ENCODE peak calls at places on chromosomes 13 and 19, in six cellular contexts. B is HCT116, P is tibial nerve, T is Peyer's patch, J is GM12878, H is HepG2. X is an unnamed sample.

GRCh38 chr19:40059624-40060023 is 3.6 kb upstream of the ZNF780B start:
- DNase-seq in B (no peak), T (no peak), J (no peak), P (no peak), H (no peak), X (no peak)

GRCh38 chr19:35596366-35596999 is 10.5 kb downstream of the PMIS2 start:
- DNase-seq in B (no peak), J (peak; percentile 51), H (peak; percentile 44), T (no peak), P (no peak), X (no peak)

GRCh38 chr13:73090116-73090811 is 31.5 kb downstream of the KLF5 start:
- DNase-seq in B (peak; percentile 96), T (no peak), P (no peak), J (no peak), H (peak; percentile 95), X (peak; percentile 39)

GRCh38 chr13:23680836-23681235 is 110.6 kb downstream of the TNFRSF19 start:
- DNase-seq in J (no peak), H (no peak), P (no peak), T (no peak), B (no peak), X (no peak)

GRCh38 chr13:30870049-30870884 is 35.8 kb upstream of the MEDAG start:
- DNase-seq in T (peak; percentile 69), P (peak; percentile 93), J (no peak), B (peak; percentile 79), H (no peak), X (no peak)

GRCh38 chr13:26440111-26440510 is 117.4 kb upstream of the WASF3 start:
- DNase-seq in P (no peak), H (no peak), T (no peak), B (no peak), J (no peak), X (no peak)

GRCh38 chr13:79405501-79405830 is 589 bp downstream of the RBM26 start:
- DNase-seq in T (no peak), P (peak; percentile 9), H (no peak), B (no peak), J (no peak), X (no peak)

GRCh38 chr13:94598281-94598680 is 2.3 kb upstream of the TGDS start:
- DNase-seq in J (no peak), T (no peak), H (no peak), B (no peak), P (no peak), X (no peak)

GRCh38 chr19:45507864-45508680 is 793 bp downstream of the VASP start:
- DNase-seq in B (no peak), J (no peak), T (peak; percentile 81), P (no peak), H (no peak), X (peak; percentile 60)

GRCh38 chr19:3606690-3607289 is at the start of gene TBXA2R:
- DNase-seq in T (peak; percentile 67), P (peak; percentile 82), B (peak; percentile 19), J (no peak), H (no peak), X (peak; percentile 42)

GRCh38 chr13:39910833-39911232 is 255.4 kb downstream of the COG6 start:
- DNase-seq in H (no peak), J (no peak), T (no peak), P (no peak), B (no peak), X (no peak)

GRCh38 chr19:11261902-11262839 is at the start of gene DOCK6:
- DNase-seq in T (peak; percentile 72), J (no peak), P (no peak), H (no peak), B (no peak), X (peak; percentile 69)

GRCh38 chr19:48553676-48554384 is 1.9 kb downstream of the SULT2B1 start:
- DNase-seq in P (no peak), J (no peak), T (peak; percentile 82), H (peak; percentile 69), B (no peak), X (peak; percentile 57)

GRCh38 chr19:508204-509150 is 1.2 kb downstream of the TPGS1 start:
- DNase-seq in H (no peak), B (no peak), J (no peak), T (no peak), P (no peak), X (no peak)

GRCh38 chr19:56748443-56748842 is 76.9 kb upstream of the ZNF835 start:
- DNase-seq in H (peak; percentile 47), J (no peak), T (no peak), P (peak; percentile 34), B (no peak), X (no peak)

GRCh38 chr13:75480691-75481175 is 1.2 kb downstream of the TBC1D4 start:
- DNase-seq in B (peak; percentile 63), H (peak; percentile 53), T (peak; percentile 67), P (peak; percentile 42), J (no peak), X (peak; percentile 79)

GRCh38 chr13:104171132-104171531 is 1104.9 kb upstream of the SLC10A2 start:
- DNase-seq in T (no peak), P (no peak), H (no peak), J (no peak), B (no peak), X (no peak)

GRCh38 chr13:65416784-65417183 is 1813.4 kb downstream of the PCDH9 start:
- DNase-seq in J (no peak), H (no peak), B (no peak), P (no peak), T (no peak), X (no peak)

GRCh38 chr19:53422551-53422950 is 9.2 kb upstream of the ZNF761 start:
- DNase-seq in P (no peak), H (no peak), J (no peak), B (no peak), T (no peak), X (no peak)

GRCh38 chr19:1774999-1775772 is 21.9 kb downstream of the ONECUT3 start:
- DNase-seq in T (no peak), J (no peak), B (no peak), H (no peak), P (no peak), X (no peak)
- H3K4me3 ChIP-seq in T (no peak overlapping the region), J (no peak overlapping the region), B (no peak overlapping the region), H (peak overlapping the region; percentile 46), P (no peak overlapping the region), X (no peak overlapping the region)

GRCh38 chr13:47396915-47397314 is 500.1 kb upstream of the HTR2A start:
- DNase-seq in J (no peak), T (no peak), H (no peak), P (no peak), B (no peak), X (no peak)

GRCh38 chr13:47399599-47399998 is 502.7 kb upstream of the HTR2A start:
- DNase-seq in B (no peak), H (no peak), J (no peak), T (no peak), P (no peak), X (no peak)

GRCh38 chr13:47397739-47398138 is 500.9 kb upstream of the HTR2A start:
- DNase-seq in B (no peak), J (no peak), P (no peak), T (no peak), H (no peak), X (no peak)
- TF ChIP-seq CTCF in B (no peak), J (no peak), P (no peak), T (no peak), H (no peak), X (no peak)

DNA sequence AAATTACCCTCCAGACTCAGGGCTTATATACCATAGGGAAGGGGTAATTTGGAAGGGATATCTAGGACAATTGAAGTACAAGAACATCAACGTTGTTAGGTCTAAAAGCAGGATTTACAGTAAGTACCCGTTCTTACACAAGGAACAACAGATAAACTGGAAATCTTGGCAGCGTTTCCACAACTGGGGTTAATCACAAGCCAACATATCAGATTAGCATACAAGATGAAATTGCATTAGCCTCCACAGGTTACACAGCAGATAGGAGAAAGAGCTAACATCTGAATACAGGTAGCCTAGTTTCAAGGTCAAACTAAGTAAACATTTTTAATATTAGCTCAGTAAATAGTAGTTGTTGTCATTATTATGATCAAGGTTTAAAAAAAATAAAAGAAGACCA is 1214.0 kb upstream of the PCDH20 start:
- DNase-seq in J (no peak), H (no peak), B (no peak), P (no peak), T (no peak), X (peak; percentile 80)
- H3K4me1 ChIP-seq in J (no peaks in the 10 kb centered on the region), H (no peaks in the 10 kb centered on the region), B (peaks cover 3% of the 10 kb centered on the region), P (no peaks in the 10 kb centered on the region), T (no peaks in the 10 kb centered on the region), X (peaks cover 22% of the 10 kb centered on the region)

DNA sequence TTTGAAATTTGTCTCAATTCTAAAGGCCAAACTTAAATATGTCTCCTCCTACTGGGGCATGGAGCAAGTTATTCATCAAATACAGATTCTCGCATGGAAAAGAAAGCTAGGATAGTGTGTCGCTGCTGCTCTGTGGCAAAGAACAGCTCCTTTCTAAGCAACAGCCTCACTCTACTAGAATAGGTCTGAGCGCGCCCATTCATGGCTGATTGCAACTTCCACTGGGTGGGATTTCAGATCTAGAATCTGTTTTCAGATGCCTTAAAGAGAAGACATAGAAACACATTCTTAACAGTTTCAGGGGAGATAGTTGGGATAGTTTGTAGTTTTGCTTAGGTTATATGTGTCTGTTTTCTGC is 2.4 kb downstream of the RGCC start:
- DNase-seq in H (no peak), P (no peak), J (no peak), B (no peak), T (no peak), X (no peak)
- H3K4me3 ChIP-seq in H (no peak overlapping the region), P (peak overlapping the region; percentile 68), J (no peak overlapping the region), B (no peak overlapping the region), T (no peak overlapping the region), X (peak overlapping the region; percentile 63)

DNA sequence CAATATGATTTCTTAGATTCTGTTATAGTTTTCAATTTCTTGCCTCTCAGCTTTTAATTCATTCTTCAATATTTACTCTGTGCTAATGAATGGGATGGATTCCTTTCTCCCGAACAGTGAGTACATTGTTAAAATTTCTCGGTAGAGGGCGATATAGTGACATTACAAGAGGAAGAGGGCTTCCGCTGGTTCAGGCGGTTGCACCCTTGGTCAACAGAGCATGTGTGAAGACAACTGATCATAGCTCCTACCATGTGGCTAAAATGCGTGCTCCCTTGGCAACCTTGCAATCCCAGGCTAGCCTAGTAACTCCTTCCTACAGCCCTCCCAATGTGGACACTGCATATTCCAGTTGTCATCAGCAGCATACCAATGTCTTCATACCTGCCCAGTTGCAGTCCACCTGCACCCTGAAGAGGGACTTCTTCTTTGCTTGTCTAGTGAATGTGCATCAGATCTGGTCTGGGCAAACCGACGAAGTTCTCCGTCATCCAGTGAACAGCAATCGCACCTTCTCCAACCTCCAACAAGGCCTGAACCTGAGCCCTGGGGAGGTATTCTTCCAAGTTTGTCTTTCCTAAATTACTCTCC is 653.0 kb upstream of the GPC6 start:
- DNase-seq in P (no peak), J (no peak), B (no peak), H (peak; percentile 44), T (no peak), X (no peak)
- TF ChIP-seq CTCF in P (no peak), J (no peak), B (no peak), H (peak; percentile 67), T (no peak), X (no peak)

GRCh38 chr13:48983331-48983730 is 7.6 kb downstream of the FNDC3A start:
- DNase-seq in J (no peak), T (no peak), P (no peak), B (no peak), H (no peak), X (no peak)

GRCh38 chr13:48976677-48977625 is 1.2 kb downstream of the FNDC3A start:
- DNase-seq in H (peak; percentile 73), T (no peak), P (peak; percentile 38), B (no peak), J (no peak), X (peak; percentile 89)

GRCh38 chr13:48978942-48979601 is 3.4 kb downstream of the FNDC3A start:
- DNase-seq in P (no peak), T (no peak), J (no peak), B (no peak), H (no peak), X (no peak)

GRCh38 chr13:48977973-48978372 is 2.3 kb downstream of the FNDC3A start:
- DNase-seq in T (no peak), H (no peak), P (no peak), J (no peak), B (no peak), X (no peak)

GRCh38 chr13:48979892-48980291 is 4.2 kb downstream of the FNDC3A start:
- DNase-seq in T (no peak), H (no peak), J (no peak), P (no peak), B (no peak), X (no peak)
- H3K4me1 ChIP-seq in T (no peaks in the 10 kb centered on the region), H (peaks cover 40% of the 10 kb centered on the region), J (peaks cover 6% of the 10 kb centered on the region), P (peaks cover 3% of the 10 kb centered on the region), B (peaks cover 8% of the 10 kb centered on the region), X (peaks cover 4% of the 10 kb centered on the region)